ENCODE peak calls at places on chromosomes 2 and 18, in five cellular contexts. One of them, this sample, is unnamed.

GRCh38 chr2:152468832-152469692 is 134.1 kb downstream of the FMNL2 start:
- DNase-seq in right lobe of liver: no peak
- DNase-seq in lower lobe of right lung: no peak
- DNase-seq in type B pancreatic cell: no peak
- DNase-seq in foreskin fibroblast: no peak
- DNase-seq in this sample: no peak

GRCh38 chr2:216989335-216990129 is 129.7 kb upstream of the TNP1 start:
- DNase-seq in right lobe of liver: no peak
- DNase-seq in foreskin fibroblast: peak
- DNase-seq in lower lobe of right lung: no peak
- DNase-seq in type B pancreatic cell: no peak
- DNase-seq in this sample: peak

GRCh38 chr18:80037869-80038630 is 3.8 kb downstream of the RBFA start:
- DNase-seq in type B pancreatic cell: no peak
- DNase-seq in foreskin fibroblast: no peak
- DNase-seq in lower lobe of right lung: no peak
- DNase-seq in right lobe of liver: no peak
- DNase-seq in this sample: no peak

GRCh38 chr18:2147866-2148265 is 423.4 kb downstream of the METTL4 start:
- DNase-seq in lower lobe of right lung: no peak
- DNase-seq in foreskin fibroblast: no peak
- DNase-seq in right lobe of liver: no peak
- DNase-seq in type B pancreatic cell: no peak
- DNase-seq in this sample: no peak

GRCh38 chr2:84481702-84482101 is 22.6 kb upstream of the SUCLG1 start:
- DNase-seq in foreskin fibroblast: peak
- DNase-seq in lower lobe of right lung: no peak
- DNase-seq in type B pancreatic cell: no peak
- DNase-seq in right lobe of liver: no peak
- DNase-seq in this sample: peak

GRCh38 chr2:137952586-137953129 is 11.6 kb upstream of the HNMT start:
- DNase-seq in type B pancreatic cell: no peak
- DNase-seq in right lobe of liver: no peak
- DNase-seq in foreskin fibroblast: no peak
- DNase-seq in lower lobe of right lung: no peak
- DNase-seq in this sample: no peak

GRCh38 chr2:144642106-144642505 is 122.2 kb upstream of the ZEB2 start:
- DNase-seq in foreskin fibroblast: no peak
- DNase-seq in right lobe of liver: no peak
- DNase-seq in type B pancreatic cell: no peak
- DNase-seq in lower lobe of right lung: no peak
- DNase-seq in this sample: no peak

GRCh38 chr2:26298638-26299393 is 47.1 kb upstream of the SELENOI start:
- DNase-seq in right lobe of liver: no peak
- DNase-seq in type B pancreatic cell: no peak
- DNase-seq in lower lobe of right lung: peak
- DNase-seq in foreskin fibroblast: peak
- DNase-seq in this sample: peak

GRCh38 chr2:48545244-48545643 is 15.3 kb downstream of the STON1 start:
- DNase-seq in lower lobe of right lung: no peak
- DNase-seq in type B pancreatic cell: no peak
- DNase-seq in right lobe of liver: no peak
- DNase-seq in foreskin fibroblast: no peak
- DNase-seq in this sample: no peak

GRCh38 chr18:7592305-7593071 is 25.4 kb downstream of the PTPRM start:
- DNase-seq in right lobe of liver: no peak
- DNase-seq in type B pancreatic cell: no peak
- DNase-seq in lower lobe of right lung: no peak
- DNase-seq in foreskin fibroblast: no peak
- DNase-seq in this sample: no peak

GRCh38 chr2:63792523-63792922 is 49.2 kb upstream of the UGP2 start:
- DNase-seq in lower lobe of right lung: no peak
- DNase-seq in right lobe of liver: no peak
- DNase-seq in type B pancreatic cell: no peak
- DNase-seq in foreskin fibroblast: peak
- DNase-seq in this sample: peak

GRCh38 chr2:72940786-72941185 is 23.5 kb downstream of the EMX1 start:
- DNase-seq in foreskin fibroblast: peak
- DNase-seq in right lobe of liver: no peak
- DNase-seq in type B pancreatic cell: no peak
- DNase-seq in lower lobe of right lung: no peak
- DNase-seq in this sample: no peak

GRCh38 chr18:77487951-77488740 is 238.5 kb downstream of the GALR1 start:
- DNase-seq in type B pancreatic cell: no peak
- DNase-seq in foreskin fibroblast: no peak
- DNase-seq in right lobe of liver: no peak
- DNase-seq in lower lobe of right lung: no peak
- DNase-seq in this sample: no peak

GRCh38 chr2:16478817-16479216 is 186.8 kb downstream of the CYRIA start:
- DNase-seq in foreskin fibroblast: no peak
- DNase-seq in lower lobe of right lung: no peak
- DNase-seq in right lobe of liver: no peak
- DNase-seq in type B pancreatic cell: no peak
- DNase-seq in this sample: no peak

GRCh38 chr2:200306969-200307811 is 697 bp downstream of the SPATS2L start:
- DNase-seq in lower lobe of right lung: peak
- DNase-seq in type B pancreatic cell: peak
- DNase-seq in foreskin fibroblast: peak
- DNase-seq in right lobe of liver: peak
- DNase-seq in this sample: no peak

DNA sequence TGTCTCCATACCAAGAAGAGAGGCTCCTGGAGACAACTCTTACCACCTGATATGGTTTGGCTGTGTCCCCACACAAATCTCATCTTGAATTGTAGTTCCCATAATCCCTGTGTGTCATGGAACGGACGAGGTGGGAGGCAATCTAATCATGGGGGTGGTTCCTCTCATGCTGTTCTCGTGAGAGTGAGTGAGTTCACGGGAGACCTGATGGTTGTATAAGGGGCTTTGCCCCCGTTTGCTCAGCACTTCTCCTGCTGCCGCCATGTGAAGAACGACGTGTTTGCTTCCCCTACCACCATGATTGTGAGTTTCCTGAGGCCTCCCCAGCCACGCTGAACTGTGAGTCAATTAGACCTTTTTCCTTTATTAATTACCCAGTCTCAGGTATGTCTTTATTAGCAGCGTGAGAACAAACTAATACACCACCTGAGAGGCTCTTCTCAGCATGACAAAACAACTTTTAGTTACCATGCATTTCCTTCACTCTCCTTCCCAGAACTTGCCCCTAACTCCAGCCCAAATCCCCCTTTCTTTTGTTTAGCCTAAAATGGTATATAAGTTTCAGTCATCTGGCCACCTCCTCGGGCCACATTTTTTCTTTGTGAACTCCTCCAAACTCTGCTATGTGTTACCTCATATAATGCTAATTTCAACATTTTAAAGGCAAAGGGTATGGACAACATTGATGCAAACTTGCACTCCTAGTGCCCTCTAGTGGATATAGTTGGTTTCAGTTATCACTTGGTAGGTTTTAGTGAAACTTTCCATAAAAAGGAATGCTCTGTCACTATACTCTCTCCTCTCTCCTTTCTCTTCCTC is 58.6 kb upstream of the SLC25A52 start:
- DNase-seq in type B pancreatic cell: no peak
- DNase-seq in right lobe of liver: no peak
- DNase-seq in lower lobe of right lung: no peak
- DNase-seq in foreskin fibroblast: peak
- DNase-seq in this sample: peak
- TF ChIP-seq CTCF in type B pancreatic cell: peak
- TF ChIP-seq CTCF in right lobe of liver: peak
- TF ChIP-seq CTCF in lower lobe of right lung: peak
- TF ChIP-seq CTCF in foreskin fibroblast: peak
- TF ChIP-seq CTCF in this sample: peak

GRCh38 chr2:47510745-47511144 is 107.8 kb downstream of the MSH2 start:
- DNase-seq in type B pancreatic cell: no peak
- DNase-seq in right lobe of liver: no peak
- DNase-seq in foreskin fibroblast: no peak
- DNase-seq in lower lobe of right lung: no peak
- DNase-seq in this sample: peak
- TF ChIP-seq CTCF in type B pancreatic cell: no peak
- TF ChIP-seq CTCF in right lobe of liver: no peak
- TF ChIP-seq CTCF in foreskin fibroblast: no peak
- TF ChIP-seq CTCF in lower lobe of right lung: no peak
- TF ChIP-seq CTCF in this sample: peak

DNA sequence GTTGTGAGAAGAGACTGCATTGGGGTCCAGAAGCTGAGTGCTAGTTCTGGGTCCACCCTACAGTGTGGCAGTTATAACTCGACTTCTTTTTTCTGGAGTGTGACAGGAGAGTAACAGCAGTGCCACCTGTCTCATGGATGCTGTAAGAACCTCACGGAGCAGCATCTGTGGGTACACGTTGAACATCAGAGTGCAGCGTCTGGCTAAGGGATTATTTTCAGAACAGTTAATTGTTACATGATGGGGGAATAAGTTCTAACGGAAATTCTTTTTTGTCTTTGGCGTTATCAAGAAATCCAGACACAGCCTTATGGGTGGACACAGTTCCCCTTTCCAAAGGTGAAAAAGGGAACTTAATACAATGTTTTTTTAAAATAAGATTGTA is 28.3 kb upstream of the TOGARAM2 start:
- DNase-seq in right lobe of liver: no peak
- DNase-seq in type B pancreatic cell: no peak
- DNase-seq in lower lobe of right lung: no peak
- DNase-seq in foreskin fibroblast: no peak
- DNase-seq in this sample: no peak
- TF ChIP-seq CTCF in right lobe of liver: no peak
- TF ChIP-seq CTCF in type B pancreatic cell: no peak
- TF ChIP-seq CTCF in lower lobe of right lung: no peak
- TF ChIP-seq CTCF in foreskin fibroblast: no peak
- TF ChIP-seq CTCF in this sample: peak

GRCh38 chr2:14722919-14723559 is 90.5 kb downstream of the LRATD1 start:
- DNase-seq in type B pancreatic cell: no peak
- DNase-seq in right lobe of liver: no peak
- DNase-seq in foreskin fibroblast: no peak
- DNase-seq in lower lobe of right lung: no peak
- DNase-seq in this sample: no peak
- TF ChIP-seq CTCF in type B pancreatic cell: no peak
- TF ChIP-seq CTCF in right lobe of liver: no peak
- TF ChIP-seq CTCF in foreskin fibroblast: no peak
- TF ChIP-seq CTCF in lower lobe of right lung: no peak
- TF ChIP-seq CTCF in this sample: no peak

DNA sequence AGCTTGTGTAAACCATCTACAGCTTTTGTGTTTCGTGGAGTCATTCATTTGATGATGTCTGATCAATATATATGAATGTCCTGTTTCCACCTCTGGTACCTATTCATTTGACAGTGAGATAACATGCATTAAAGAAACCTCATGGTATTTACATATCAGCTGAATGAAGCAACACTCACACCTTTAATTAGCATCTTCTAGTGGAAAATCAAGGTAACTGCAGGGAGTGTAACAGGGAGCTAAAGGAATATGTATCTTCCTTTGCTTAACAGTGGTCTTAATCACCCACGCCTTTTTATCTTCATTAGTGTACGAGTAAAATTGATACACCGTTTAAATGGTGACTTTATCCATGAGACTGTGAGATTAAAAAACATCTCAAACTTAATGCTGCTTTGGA is 15.6 kb downstream of the SLC39A10 start:
- DNase-seq in foreskin fibroblast: no peak
- DNase-seq in lower lobe of right lung: no peak
- DNase-seq in right lobe of liver: no peak
- DNase-seq in type B pancreatic cell: no peak
- DNase-seq in this sample: no peak
- TF ChIP-seq CTCF in foreskin fibroblast: peak
- TF ChIP-seq CTCF in lower lobe of right lung: no peak
- TF ChIP-seq CTCF in right lobe of liver: no peak
- TF ChIP-seq CTCF in type B pancreatic cell: peak
- TF ChIP-seq CTCF in this sample: peak

DNA sequence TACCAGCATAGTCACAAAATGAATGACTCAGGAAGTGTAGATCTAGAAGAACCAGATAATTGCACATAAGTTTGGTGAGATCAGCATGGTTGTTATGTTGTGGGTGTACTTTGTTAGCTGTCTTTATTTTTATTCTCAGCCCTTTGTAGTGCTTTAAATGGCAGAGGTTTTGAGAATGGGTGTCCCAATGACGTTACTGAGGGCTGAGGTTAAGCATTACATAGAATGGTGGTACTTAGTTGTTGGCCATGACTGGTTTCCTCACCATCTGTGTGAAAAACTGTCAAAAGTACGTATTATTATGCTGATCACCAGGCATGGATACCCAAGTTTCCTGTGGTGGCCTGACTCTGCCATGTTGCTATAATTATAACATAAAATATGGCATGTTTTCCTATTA is 165.8 kb downstream of the UBE2E3 start:
- DNase-seq in right lobe of liver: no peak
- DNase-seq in lower lobe of right lung: no peak
- DNase-seq in type B pancreatic cell: no peak
- DNase-seq in foreskin fibroblast: no peak
- DNase-seq in this sample: no peak
- TF ChIP-seq CTCF in right lobe of liver: no peak
- TF ChIP-seq CTCF in lower lobe of right lung: no peak
- TF ChIP-seq CTCF in type B pancreatic cell: no peak
- TF ChIP-seq CTCF in foreskin fibroblast: no peak
- TF ChIP-seq CTCF in this sample: no peak

DNA sequence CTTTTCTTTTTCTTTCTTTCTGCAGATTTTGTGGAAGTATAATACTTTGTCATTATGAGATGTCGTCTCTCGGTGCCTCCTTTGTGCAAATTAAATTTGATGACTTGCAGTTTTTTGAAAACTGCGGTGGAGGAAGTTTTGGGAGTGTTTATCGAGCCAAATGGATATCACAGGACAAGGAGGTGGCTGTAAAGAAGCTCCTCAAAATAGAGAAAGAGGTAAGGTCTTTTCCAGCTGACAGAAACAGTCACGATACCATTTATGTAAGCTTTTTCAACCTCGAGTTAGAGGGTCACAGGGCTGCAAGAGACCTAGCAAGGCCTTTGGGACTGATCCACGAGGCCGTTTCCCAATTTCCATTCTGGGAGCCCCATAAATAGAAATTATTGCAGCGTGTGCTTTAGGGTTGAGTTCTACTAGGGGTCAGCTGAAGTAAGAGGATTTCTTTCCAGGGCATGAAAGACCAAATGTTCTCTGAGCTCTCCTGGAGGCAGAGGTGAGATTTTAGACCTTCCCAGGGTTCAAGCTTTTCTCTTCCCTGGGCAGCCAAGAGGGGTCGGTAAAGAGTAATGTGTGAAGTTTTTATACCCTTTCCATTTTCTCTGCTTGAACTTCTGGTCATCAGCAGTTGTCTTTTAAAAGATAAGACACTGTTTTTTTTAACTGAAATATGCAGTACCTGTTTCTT is 15.5 kb downstream of the MAP3K20 start:
- DNase-seq in right lobe of liver: no peak
- DNase-seq in type B pancreatic cell: no peak
- DNase-seq in foreskin fibroblast: no peak
- DNase-seq in lower lobe of right lung: no peak
- DNase-seq in this sample: no peak
- TF ChIP-seq CTCF in right lobe of liver: peak
- TF ChIP-seq CTCF in type B pancreatic cell: peak
- TF ChIP-seq CTCF in foreskin fibroblast: no peak
- TF ChIP-seq CTCF in lower lobe of right lung: no peak
- TF ChIP-seq CTCF in this sample: peak

GRCh38 chr2:208265807-208266640 is at the start of gene PIKFYVE:
- DNase-seq in lower lobe of right lung: peak
- DNase-seq in right lobe of liver: peak
- DNase-seq in foreskin fibroblast: peak
- DNase-seq in type B pancreatic cell: peak
- DNase-seq in this sample: peak
- TF ChIP-seq CTCF in lower lobe of right lung: no peak
- TF ChIP-seq CTCF in right lobe of liver: no peak
- TF ChIP-seq CTCF in foreskin fibroblast: no peak
- TF ChIP-seq CTCF in type B pancreatic cell: no peak
- TF ChIP-seq CTCF in this sample: no peak